ENCODE peak calls at places on chromosomes 12 and 14, in ten cellular contexts. Q is cardiac muscle cell, E is left ventricle myocardium inferior, O is psoas muscle, G is A549, U is heart right ventricle, W is heart left ventricle, Y is hepatocyte, P is PC-9, V is BE2C. B is an unnamed sample. For H3K9me3, the result is how much of the 10 kb centered on the place peaks cover.

GRCh38 chr14:102827716-102828115 is 50.5 kb downstream of the TRAF3 start:
- DNase-seq in E (no peak), U (no peak), O (no peak), W (no peak), P (no peak), G (no peak), V (peak), Y (no peak), Q (no peak), B (no peak)

GRCh38 chr14:31880935-31881334 is 196.2 kb upstream of the ARHGAP5 start:
- DNase-seq in O (no peak), P (peak), U (no peak), G (peak), Y (peak), W (no peak), E (no peak), V (no peak), Q (peak), B (no peak)

GRCh38 chr14:106842687-106843086 is 1316.3 kb downstream of the TMEM121 start:
- DNase-seq in P (no peak), W (no peak), U (no peak), Q (no peak), V (peak), O (no peak), E (no peak), Y (no peak), G (peak), B (no peak)

GRCh38 chr12:47808574-47809380 is 10.9 kb downstream of the HDAC7 start:
- DNase-seq in Q (no peak), Y (no peak), U (no peak), G (peak), W (no peak), O (no peak), E (no peak), V (no peak), P (no peak), B (peak)

GRCh38 chr14:49641697-49642129 is 6.7 kb upstream of the DNAAF2 start:
- DNase-seq in O (no peak), P (no peak), Y (peak), Q (no peak), W (no peak), U (no peak), G (no peak), E (no peak), V (no peak), B (peak)

GRCh38 chr12:116360579-116361403 is 83.3 kb upstream of the MED13L start:
- DNase-seq in P (no peak), U (no peak), O (no peak), G (no peak), Q (no peak), W (no peak), V (no peak), E (no peak), Y (no peak), B (no peak)

GRCh38 chr14:58918066-58918465 is 270.4 kb upstream of the DAAM1 start:
- DNase-seq in E (no peak), U (no peak), Y (peak), G (no peak), V (no peak), Q (no peak), P (no peak), O (no peak), W (no peak), B (no peak)

GRCh38 chr12:6819069-6820030 is 2.3 kb upstream of the GPR162 start:
- DNase-seq in O (no peak), Y (no peak), P (no peak), Q (no peak), W (no peak), V (no peak), E (no peak), U (no peak), G (no peak), B (peak)

GRCh38 chr12:100234591-100235304 is 32.1 kb downstream of the DEPDC4 start:
- DNase-seq in W (no peak), G (peak), V (no peak), Q (peak), U (no peak), P (no peak), E (no peak), O (no peak), Y (peak), B (no peak)

GRCh38 chr14:65223636-65224035 is 121.3 kb upstream of the MAX start:
- DNase-seq in V (no peak), E (no peak), P (no peak), O (no peak), G (no peak), Y (no peak), W (no peak), U (no peak), Q (no peak), B (no peak)

GRCh38 chr14:63632932-63633514 is 8.6 kb downstream of the WDR89 start:
- DNase-seq in Q (no peak), W (no peak), V (no peak), O (no peak), E (no peak), G (peak), Y (peak), P (no peak), U (no peak), B (no peak)

GRCh38 chr14:34538871-34539406 is 562 bp downstream of the EAPP start:
- DNase-seq in E (no peak), G (no peak), Y (no peak), O (no peak), P (no peak), V (no peak), Q (no peak), U (no peak), W (no peak), B (no peak)

GRCh38 chr12:26126340-26127284 is 1.8 kb upstream of the BHLHE41 start:
- DNase-seq in E (peak), Y (peak), W (peak), G (peak), V (peak), O (peak), P (peak), Q (peak), U (peak), B (peak)

GRCh38 chr12:78778339-78778738 is 86.2 kb upstream of the SYT1 start:
- DNase-seq in U (no peak), Q (no peak), Y (no peak), P (no peak), W (no peak), V (no peak), E (no peak), O (no peak), G (no peak), B (no peak)

GRCh38 chr12:106985479-106985878 is 1.5 kb downstream of the MTERF2 start:
- DNase-seq in P (no peak), V (no peak), Q (no peak), W (no peak), U (no peak), E (no peak), O (no peak), Y (no peak), G (no peak), B (no peak)

GRCh38 chr12:30002677-30003076 is 218.9 kb upstream of the TMTC1 start:
- DNase-seq in P (no peak), O (no peak), V (no peak), U (no peak), W (no peak), Q (no peak), E (no peak), Y (no peak), G (no peak), B (no peak)

GRCh38 chr12:110785240-110785639 is 42.5 kb upstream of the PPP1CC start:
- DNase-seq in P (no peak), O (no peak), W (no peak), U (no peak), E (no peak), Q (no peak), V (peak), Y (no peak), G (no peak), B (no peak)

GRCh38 chr12:15978431-15978950 is 67.4 kb downstream of the DERA start:
- DNase-seq in G (no peak), E (no peak), P (peak), V (no peak), Y (no peak), Q (peak), W (no peak), U (no peak), O (no peak), B (no peak)

GRCh38 chr12:44571031-44571550 is 305.0 kb downstream of the NELL2 start:
- DNase-seq in E (no peak), W (no peak), Y (peak), G (no peak), U (no peak), O (no peak), V (no peak), Q (peak), P (no peak), B (no peak)

GRCh38 chr12:68334136-68334535 is 2.0 kb upstream of the MDM1 start:
- DNase-seq in O (no peak), G (no peak), Q (no peak), E (no peak), W (peak), U (no peak), Y (no peak), P (peak), V (no peak), B (peak)

GRCh38 chr14:72451081-72451972 is 442.6 kb downstream of the DPF3 start:
- DNase-seq in Q (no peak), Y (no peak), W (no peak), U (no peak), P (no peak), V (peak), G (no peak), E (no peak), O (no peak), B (no peak)

GRCh38 chr14:77151245-77151644 is 9.7 kb upstream of the ZDHHC22 start:
- DNase-seq in Q (peak), P (peak), W (no peak), O (no peak), G (peak), U (no peak), E (no peak), Y (peak), V (peak), B (peak)

GRCh38 chr12:60394680-60395079 is 798.9 kb downstream of the SLC16A7 start:
- DNase-seq in P (no peak), V (no peak), O (no peak), Q (no peak), U (no peak), G (no peak), E (no peak), Y (no peak), W (no peak), B (no peak)

GRCh38 chr14:81436296-81437138 is 36.4 kb upstream of the STON2 start:
- DNase-seq in E (peak), P (peak), Y (peak), Q (peak), G (peak), W (peak), V (peak), U (peak), O (peak), B (peak)

GRCh38 chr12:10501031-10501430 is 4.7 kb upstream of the EIF2S3B start:
- DNase-seq in W (no peak), U (no peak), Y (no peak), V (no peak), O (no peak), Q (no peak), P (no peak), E (no peak), G (no peak), B (no peak)

GRCh38 chr12:121300083-121300819 is 3.7 kb upstream of the CAMKK2 start:
- DNase-seq in W (no peak), G (no peak), P (no peak), E (no peak), Y (peak), Q (no peak), U (no peak), V (no peak), O (no peak), B (peak)

GRCh38 chr12:49094104-49094948 is at the start of gene DHH:
- DNase-seq in E (peak), U (peak), W (peak), G (no peak), P (no peak), Q (peak), Y (peak), V (peak), O (peak), B (peak)

GRCh38 chr14:39230416-39230815 is 3.3 kb upstream of the MIA2 start:
- DNase-seq in Y (no peak), Q (no peak), U (no peak), V (no peak), P (no peak), W (no peak), G (no peak), O (no peak), E (no peak), B (no peak)

GRCh38 chr12:111406474-111407370 is 999 bp downstream of the SH2B3 start:
- DNase-seq in E (peak), Q (peak), Y (no peak), O (peak), V (no peak), G (no peak), U (peak), P (no peak), W (peak), B (peak)

GRCh38 chr12:29547151-29547561 is 49.7 kb upstream of the OVCH1 start:
- DNase-seq in U (no peak), G (no peak), V (no peak), W (no peak), Y (no peak), O (no peak), Q (no peak), E (no peak), P (no peak), B (no peak)

GRCh38 chr14:87131879-87132278 is 861.1 kb downstream of the GALC start:
- DNase-seq in O (no peak), U (no peak), E (no peak), Y (peak), V (no peak), G (no peak), P (no peak), W (no peak), Q (no peak), B (no peak)

GRCh38 chr14:23550827-23551265 is 719 bp downstream of the ZFHX2 start:
- DNase-seq in Y (no peak), Q (no peak), U (peak), V (no peak), P (no peak), W (peak), O (no peak), E (peak), G (peak), B (no peak)

GRCh38 chr12:87376722-87377121 is 652.5 kb downstream of the C12orf50 start:
- DNase-seq in W (no peak), V (no peak), P (no peak), Y (no peak), U (no peak), O (no peak), Q (no peak), G (no peak), E (no peak), B (no peak)

GRCh38 chr14:103296007-103296406 is 38.0 kb upstream of the EIF5 start:
- DNase-seq in Q (peak), Y (peak), O (no peak), V (no peak), U (no peak), P (peak), E (no peak), G (no peak), W (no peak), B (no peak)

GRCh38 chr14:55073856-55074255 is 22.4 kb downstream of the MAPK1IP1L start:
- DNase-seq in P (no peak), E (no peak), G (no peak), V (no peak), U (no peak), Y (no peak), O (no peak), W (no peak), Q (no peak), B (no peak)

GRCh38 chr12:80268924-80269749 is 169.8 kb downstream of the OTOGL start:
- DNase-seq in P (peak), G (peak), U (no peak), W (no peak), Q (no peak), Y (no peak), O (no peak), E (no peak), V (no peak), B (no peak)

GRCh38 chr12:46808955-46809697 is 16.7 kb downstream of the SLC38A4 start:
- DNase-seq in W (no peak), V (no peak), G (no peak), Q (no peak), Y (no peak), O (no peak), P (no peak), U (no peak), E (no peak), B (no peak)

GRCh38 chr12:120719496-120720233 is 6.0 kb upstream of the ACADS start:
- DNase-seq in G (no peak), O (peak), Q (no peak), Y (no peak), U (no peak), P (no peak), E (no peak), W (no peak), V (no peak), B (no peak)

GRCh38 chr12:77049767-77050353 is 15.5 kb downstream of the E2F7 start:
- DNase-seq in O (no peak), G (peak), Y (peak), Q (peak), E (no peak), W (no peak), P (no peak), V (peak), U (peak), B (no peak)

GRCh38 chr12:46702581-46703344 is 123.0 kb downstream of the SLC38A4 start:
- DNase-seq in O (no peak), Q (no peak), U (no peak), V (no peak), P (no peak), Y (no peak), G (no peak), E (no peak), W (no peak), B (no peak)

DNA sequence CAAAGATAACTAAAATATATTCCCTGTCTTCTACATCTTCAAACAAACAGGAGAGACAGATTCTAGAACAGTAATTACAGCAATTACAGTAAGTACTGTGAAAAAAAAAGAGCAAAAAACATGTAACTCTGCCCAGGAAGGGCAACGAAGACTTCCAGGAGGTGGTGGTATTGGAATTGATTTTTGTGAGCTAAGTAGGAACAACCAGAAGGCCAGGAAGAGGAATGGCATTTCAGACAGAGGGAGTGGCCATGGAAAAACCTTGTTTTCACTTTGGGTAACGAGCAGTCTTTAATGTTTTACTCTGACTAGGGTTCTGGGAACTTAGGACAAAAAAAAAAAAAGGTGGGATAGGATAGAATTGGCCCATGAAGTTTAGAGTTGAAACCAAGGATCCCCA is 196.3 kb upstream of the PLEKHG7 start:
- DNase-seq in P (no peak), G (no peak), W (no peak), Y (no peak), U (no peak), E (no peak), Q (no peak), V (no peak), O (no peak), B (no peak)
- TF ChIP-seq CTCF in P (no peak), G (no peak), W (no peak), Y (no peak), U (peak), E (peak), Q (no peak), V (no peak), O (no peak), B (no peak)

GRCh38 chr12:130955238-130955816 is 1.6 kb downstream of the ADGRD1 start:
- DNase-seq in G (no peak), O (no peak), E (peak), Q (peak), W (no peak), U (no peak), V (no peak), Y (no peak), P (no peak), B (peak)
- H3K9me3 ChIP-seq in G (under half), O (under half), E (under half), Q (under half), W (under half), U (under half), V (under half), Y (under half), P (under half), B (under half)

GRCh38 chr12:8947737-8948136 is 1.7 kb downstream of the M6PR start:
- DNase-seq in E (no peak), W (no peak), Q (no peak), V (no peak), Y (no peak), G (no peak), P (no peak), U (no peak), O (no peak), B (no peak)
- H3K4me3 ChIP-seq in E (peak), W (peak), Q (no peak), V (peak), Y (peak), G (peak), P (peak), U (no peak), O (peak), B (peak)

GRCh38 chr14:29527286-29527685 is 400.4 kb downstream of the PRKD1 start:
- DNase-seq in Q (no peak), G (no peak), W (no peak), O (no peak), E (no peak), U (no peak), P (no peak), V (no peak), Y (no peak), B (no peak)

GRCh38 chr14:29528889-29529288 is 398.8 kb downstream of the PRKD1 start:
- DNase-seq in W (no peak), U (no peak), O (no peak), Y (no peak), E (no peak), V (no peak), P (no peak), Q (no peak), G (no peak), B (no peak)

DNA sequence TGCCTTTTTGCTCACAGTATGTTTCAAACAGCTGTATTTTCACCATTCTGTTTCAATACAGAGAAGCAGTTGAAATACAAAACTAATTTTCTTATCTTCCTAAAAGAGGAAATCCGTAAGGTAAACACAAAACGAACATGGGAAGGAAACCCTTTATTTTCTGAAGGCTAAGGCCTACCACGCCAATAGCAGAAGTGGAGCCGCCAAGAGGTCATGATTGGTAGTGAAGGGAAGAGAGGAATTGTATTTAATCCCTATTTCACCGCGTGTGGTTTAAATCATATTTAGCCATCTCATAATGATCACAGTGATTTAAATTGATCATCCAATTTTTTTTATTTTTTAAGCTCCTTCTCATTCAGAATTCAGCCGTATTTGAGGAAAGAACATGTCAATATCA is 398.2 kb downstream of the PRKD1 start:
- DNase-seq in P (no peak), W (no peak), U (no peak), E (no peak), O (no peak), Q (no peak), Y (peak), G (no peak), V (peak), B (peak)
- TF ChIP-seq CTCF in P (peak), W (no peak), U (no peak), E (peak), O (no peak), Q (peak), Y (peak), G (no peak), V (peak), B (peak)

DNA sequence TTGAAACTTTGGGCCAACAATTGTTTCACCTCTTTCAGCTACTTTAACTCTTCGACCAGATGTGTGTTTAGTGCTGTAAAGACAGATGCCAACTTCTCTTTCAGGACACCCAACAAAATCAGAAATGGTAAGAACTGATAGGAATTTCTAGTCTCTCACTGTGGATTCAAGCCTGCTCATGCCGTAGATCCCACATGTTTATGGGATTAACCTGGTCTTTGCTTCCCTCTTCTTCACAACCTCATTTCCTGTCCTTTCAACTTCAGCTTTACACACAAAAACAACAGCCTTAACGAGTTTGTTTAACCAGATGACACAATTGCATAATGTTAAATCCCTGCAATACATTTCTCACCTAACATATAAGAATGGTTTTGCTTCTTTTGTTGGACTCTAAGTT is 1031.9 kb upstream of the LRFN5 start:
- DNase-seq in Y (no peak), P (no peak), O (no peak), Q (no peak), G (no peak), U (no peak), V (no peak), W (no peak), E (no peak), B (no peak)
- H3K9me3 ChIP-seq in Y (under half), P (under half), O (under half), Q (under half), G (under half), U (under half), V (under half), W (under half), E (under half), B (under half)